ENCODE peak calls at places on chromosomes 5 and 9, in seven cellular contexts. G is MM.1S, X is A549, I is astrocyte of the cerebellum, N is foreskin fibroblast, Q is SK-N-SH, L is WTC11. E is an unnamed sample.

GRCh38 chr5:168947212-168947868 is 353.6 kb downstream of the SLIT3 start:
- DNase-seq in G (peak), X (peak), I (peak), N (peak), Q (peak), L (peak), E (peak)

GRCh38 chr9:21524099-21524830 is 42.2 kb upstream of the IFNE start:
- DNase-seq in G (no peak), X (no peak), I (no peak), N (no peak), Q (no peak), L (no peak), E (no peak)

GRCh38 chr5:140633081-140633471 is at the start of gene CD14:
- DNase-seq in G (no peak), X (peak), I (no peak), N (peak), Q (no peak), L (no peak), E (no peak)

GRCh38 chr5:140245926-140246325 is 57.0 kb downstream of the PFDN1 start:
- DNase-seq in G (no peak), X (no peak), I (no peak), N (no peak), Q (no peak), L (no peak), E (no peak)

GRCh38 chr9:121322037-121322736 is 47.9 kb downstream of the STOM start:
- DNase-seq in G (no peak), X (peak), I (peak), N (peak), Q (no peak), L (no peak), E (no peak)

GRCh38 chr9:79362100-79363081 is 209.4 kb upstream of the TLE4 start:
- DNase-seq in G (no peak), X (peak), I (no peak), N (no peak), Q (no peak), L (peak), E (no peak)

GRCh38 chr5:171419663-171420428 is 399 bp downstream of the FGF18 start:
- DNase-seq in G (peak), X (peak), I (no peak), N (peak), Q (peak), L (peak), E (peak)

GRCh38 chr5:36147681-36148080 is 4.0 kb downstream of the LMBRD2 start:
- DNase-seq in G (no peak), X (no peak), I (no peak), N (no peak), Q (no peak), L (no peak), E (no peak)

GRCh38 chr5:135592312-135593045 is 13.7 kb upstream of the CXCL14 start:
- DNase-seq in G (peak), X (no peak), I (no peak), N (no peak), Q (no peak), L (no peak), E (no peak)

GRCh38 chr5:3634061-3634460 is 38.4 kb downstream of the IRX1 start:
- DNase-seq in G (no peak), X (no peak), I (no peak), N (no peak), Q (no peak), L (no peak), E (no peak)

GRCh38 chr5:19555436-19555835 is 432.6 kb downstream of the CDH18 start:
- DNase-seq in G (no peak), X (no peak), I (no peak), N (no peak), Q (no peak), L (no peak), E (no peak)

GRCh38 chr5:61802456-61802855 is 470.4 kb downstream of the ZSWIM6 start:
- DNase-seq in G (no peak), X (peak), I (no peak), N (no peak), Q (no peak), L (no peak), E (no peak)

GRCh38 chr9:15182003-15182695 is 124.9 kb downstream of the TTC39B start:
- DNase-seq in G (no peak), X (no peak), I (no peak), N (no peak), Q (peak), L (no peak), E (no peak)

GRCh38 chr5:87411586-87412416 is 929 bp downstream of the CCNH start:
- DNase-seq in G (peak), X (peak), I (no peak), N (no peak), Q (peak), L (no peak), E (peak)

GRCh38 chr5:66814146-66814991 is 218.2 kb downstream of the MAST4 start:
- DNase-seq in G (peak), X (peak), I (peak), N (peak), Q (peak), L (peak), E (peak)

GRCh38 chr5:173727839-173728778 is 111.7 kb upstream of the BOD1 start:
- DNase-seq in G (no peak), X (no peak), I (no peak), N (no peak), Q (no peak), L (no peak), E (no peak)

GRCh38 chr9:134807726-134808125 is 72.9 kb upstream of the FCN2 start:
- DNase-seq in G (no peak), X (peak), I (no peak), N (peak), Q (no peak), L (no peak), E (no peak)

GRCh38 chr5:50657044-50657443 is 9.4 kb upstream of the PARP8 start:
- DNase-seq in G (no peak), X (no peak), I (no peak), N (no peak), Q (no peak), L (no peak), E (no peak)

GRCh38 chr9:5670079-5670478 is 41.2 kb downstream of the RIC1 start:
- DNase-seq in G (no peak), X (no peak), I (no peak), N (no peak), Q (no peak), L (no peak), E (no peak)

GRCh38 chr5:74205745-74206570 is 434.6 kb downstream of the ENC1 start:
- DNase-seq in G (no peak), X (no peak), I (no peak), N (no peak), Q (no peak), L (no peak), E (no peak)

GRCh38 chr5:132266031-132266835 is 8.7 kb downstream of the PDLIM4 start:
- DNase-seq in G (no peak), X (no peak), I (no peak), N (no peak), Q (no peak), L (no peak), E (no peak)

GRCh38 chr5:181005791-181006190 is 17.1 kb downstream of the BTNL3 start:
- DNase-seq in G (no peak), X (no peak), I (no peak), N (no peak), Q (no peak), L (no peak), E (no peak)

GRCh38 chr9:22049411-22049810 is 40.3 kb upstream of the CDKN2B start:
- DNase-seq in G (no peak), X (no peak), I (no peak), N (peak), Q (no peak), L (no peak), E (no peak)

GRCh38 chr5:57693488-57694305 is 211.1 kb upstream of the ACTBL2 start:
- DNase-seq in G (no peak), X (no peak), I (no peak), N (no peak), Q (no peak), L (no peak), E (no peak)

GRCh38 chr9:93149361-93149760 is 15.3 kb upstream of the NINJ1 start:
- DNase-seq in G (no peak), X (no peak), I (no peak), N (peak), Q (no peak), L (no peak), E (no peak)

GRCh38 chr5:96124589-96124988 is 162.9 kb upstream of the ELL2 start:
- DNase-seq in G (no peak), X (no peak), I (no peak), N (peak), Q (no peak), L (no peak), E (no peak)

GRCh38 chr5:169545762-169546161 is 37.8 kb upstream of the SPDL1 start:
- DNase-seq in G (no peak), X (peak), I (no peak), N (peak), Q (no peak), L (no peak), E (no peak)

GRCh38 chr9:124360277-124360676 is 55.0 kb downstream of the PSMB7 start:
- DNase-seq in G (no peak), X (no peak), I (no peak), N (no peak), Q (no peak), L (no peak), E (no peak)

GRCh38 chr5:177111720-177112394 is 21.7 kb upstream of the NSD1 start:
- DNase-seq in G (peak), X (peak), I (no peak), N (no peak), Q (peak), L (peak), E (peak)

GRCh38 chr5:136251502-136251901 is 58.5 kb upstream of the SMIM32 start:
- DNase-seq in G (no peak), X (no peak), I (no peak), N (no peak), Q (no peak), L (no peak), E (no peak)

GRCh38 chr5:83471405-83472212 is at the start of gene VCAN:
- DNase-seq in G (no peak), X (peak), I (peak), N (peak), Q (peak), L (peak), E (no peak)

GRCh38 chr5:57889558-57889957 is 406.9 kb upstream of the ACTBL2 start:
- DNase-seq in G (peak), X (peak), I (peak), N (peak), Q (no peak), L (no peak), E (no peak)

GRCh38 chr5:175823731-175824525 is 47.5 kb upstream of the CPLX2 start:
- DNase-seq in G (no peak), X (no peak), I (no peak), N (no peak), Q (no peak), L (peak), E (no peak)

GRCh38 chr5:137497396-137498290 is 1.5 kb downstream of the SPOCK1 start:
- DNase-seq in G (no peak), X (peak), I (no peak), N (no peak), Q (peak), L (no peak), E (no peak)

GRCh38 chr5:55903121-55903701 is 52.1 kb downstream of the IL31RA start:
- DNase-seq in G (no peak), X (peak), I (no peak), N (no peak), Q (no peak), L (no peak), E (no peak)

GRCh38 chr5:146016764-146017484 is 80.5 kb downstream of the SH3RF2 start:
- DNase-seq in G (peak), X (no peak), I (no peak), N (no peak), Q (no peak), L (no peak), E (no peak)

GRCh38 chr9:108434036-108434435 is 421.8 kb downstream of the ACTL7B start:
- DNase-seq in G (no peak), X (no peak), I (no peak), N (no peak), Q (no peak), L (no peak), E (no peak)

GRCh38 chr5:14580037-14581034 is 1.3 kb upstream of the OTULINL start:
- DNase-seq in G (no peak), X (no peak), I (peak), N (peak), Q (no peak), L (no peak), E (no peak)

GRCh38 chr5:179298181-179298993 is 46.9 kb downstream of the ADAMTS2 start:
- DNase-seq in G (no peak), X (no peak), I (no peak), N (no peak), Q (no peak), L (no peak), E (no peak)

GRCh38 chr5:179296150-179296821 is 49.0 kb downstream of the ADAMTS2 start:
- DNase-seq in G (no peak), X (no peak), I (no peak), N (no peak), Q (no peak), L (no peak), E (no peak)

GRCh38 chr5:179295778-179296149 is 49.5 kb downstream of the ADAMTS2 start:
- DNase-seq in G (no peak), X (no peak), I (no peak), N (no peak), Q (no peak), L (no peak), E (no peak)

GRCh38 chr5:179297026-179297425 is 48.2 kb downstream of the ADAMTS2 start:
- DNase-seq in G (no peak), X (no peak), I (no peak), N (no peak), Q (no peak), L (no peak), E (no peak)

GRCh38 chr5:179297486-179298180 is 47.6 kb downstream of the ADAMTS2 start:
- DNase-seq in G (no peak), X (no peak), I (no peak), N (no peak), Q (no peak), L (no peak), E (no peak)
- TF ChIP-seq CTCF in G (no peak), X (no peak), I (no peak), N (no peak), Q (no peak), L (no peak), E (no peak)

DNA sequence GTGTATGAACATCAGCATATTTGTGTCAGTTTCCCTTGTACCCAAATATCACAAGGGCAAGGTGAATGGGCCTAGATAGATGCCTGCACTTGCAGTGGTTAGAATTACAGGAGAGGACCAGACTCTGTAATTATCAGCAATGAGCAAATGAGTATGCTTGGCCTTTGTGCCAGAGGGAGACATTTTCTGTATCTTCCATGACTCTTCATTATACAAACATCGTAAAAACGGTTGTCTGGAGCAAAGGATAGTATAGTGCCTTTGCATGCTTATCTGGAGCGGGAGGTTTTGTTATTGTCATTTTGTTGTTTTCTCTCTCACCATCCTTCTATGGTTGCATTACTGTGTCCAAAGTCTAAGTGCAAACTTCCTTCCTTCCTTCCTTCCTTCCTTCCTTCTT is 1568.5 kb upstream of the NUDT12 start:
- DNase-seq in G (no peak), X (no peak), I (no peak), N (no peak), Q (no peak), L (no peak), E (no peak)
- TF ChIP-seq CTCF in G (no peak), X (no peak), I (no peak), N (no peak), Q (no peak), L (no peak), E (no peak)

GRCh38 chr5:53424691-53425597 is 55.5 kb upstream of the FST start:
- DNase-seq in G (no peak), X (no peak), I (no peak), N (no peak), Q (no peak), L (no peak), E (no peak)
- TF ChIP-seq CTCF in G (no peak), X (no peak), I (no peak), N (no peak), Q (peak), L (no peak), E (no peak)

GRCh38 chr9:127890053-127890452 is 9.3 kb downstream of the ST6GALNAC6 start:
- DNase-seq in G (no peak), X (no peak), I (no peak), N (no peak), Q (no peak), L (no peak), E (no peak)
- TF ChIP-seq CTCF in G (no peak), X (no peak), I (no peak), N (no peak), Q (no peak), L (no peak), E (no peak)

E was measured in neural crest cell.